ENCODE peak calls at places on chromosomes 6 and 20, in six cellular contexts. One of them, this sample, is unnamed.

GRCh38 chr20:58192567-58192966 is 35.9 kb downstream of the ANKRD60 start:
- DNase-seq in bronchial epithelial cell: no peak
- DNase-seq in thyroid gland: no peak
- DNase-seq in endothelial cell: peak; percentile 48
- DNase-seq in lower lobe of right lung: no peak
- DNase-seq in psoas muscle: no peak
- DNase-seq in this sample: peak; percentile 44

GRCh38 chr6:90197854-90198496 is 98.7 kb downstream of the BACH2 start:
- DNase-seq in bronchial epithelial cell: peak; percentile 80
- DNase-seq in thyroid gland: peak; percentile 43
- DNase-seq in endothelial cell: no peak
- DNase-seq in lower lobe of right lung: peak; percentile 60
- DNase-seq in psoas muscle: no peak
- DNase-seq in this sample: no peak

GRCh38 chr20:63183422-63184146 is 32.3 kb downstream of the YTHDF1 start:
- DNase-seq in bronchial epithelial cell: peak; percentile 15
- DNase-seq in thyroid gland: peak; percentile 59
- DNase-seq in endothelial cell: peak; percentile 71
- DNase-seq in lower lobe of right lung: peak; percentile 62
- DNase-seq in psoas muscle: no peak
- DNase-seq in this sample: peak; percentile 78

GRCh38 chr6:36104836-36105235 is 25.5 kb upstream of the MAPK13 start:
- DNase-seq in bronchial epithelial cell: no peak
- DNase-seq in thyroid gland: no peak
- DNase-seq in endothelial cell: no peak
- DNase-seq in lower lobe of right lung: no peak
- DNase-seq in psoas muscle: no peak
- DNase-seq in this sample: no peak

GRCh38 chr6:29652198-29652584 is 4.7 kb upstream of the MOG start:
- DNase-seq in bronchial epithelial cell: no peak
- DNase-seq in thyroid gland: no peak
- DNase-seq in endothelial cell: no peak
- DNase-seq in lower lobe of right lung: no peak
- DNase-seq in psoas muscle: no peak
- DNase-seq in this sample: no peak

GRCh38 chr6:160013987-160014868 is 45.3 kb downstream of the IGF2R start:
- DNase-seq in bronchial epithelial cell: no peak
- DNase-seq in thyroid gland: no peak
- DNase-seq in endothelial cell: no peak
- DNase-seq in lower lobe of right lung: no peak
- DNase-seq in psoas muscle: no peak
- DNase-seq in this sample: no peak

GRCh38 chr20:62059926-62060630 is 5.6 kb downstream of the TAF4 start:
- DNase-seq in bronchial epithelial cell: no peak
- DNase-seq in thyroid gland: no peak
- DNase-seq in endothelial cell: no peak
- DNase-seq in lower lobe of right lung: no peak
- DNase-seq in psoas muscle: no peak
- DNase-seq in this sample: no peak

GRCh38 chr6:2021713-2022125 is 223.7 kb downstream of the GMDS start:
- DNase-seq in bronchial epithelial cell: peak; percentile 89
- DNase-seq in thyroid gland: peak; percentile 30
- DNase-seq in endothelial cell: no peak
- DNase-seq in lower lobe of right lung: peak; percentile 61
- DNase-seq in psoas muscle: peak; percentile 71
- DNase-seq in this sample: no peak

GRCh38 chr6:26553739-26554668 is 15.8 kb downstream of the HMGN4 start:
- DNase-seq in bronchial epithelial cell: peak; percentile 88
- DNase-seq in thyroid gland: peak; percentile 76
- DNase-seq in endothelial cell: peak; percentile 79
- DNase-seq in lower lobe of right lung: peak; percentile 77
- DNase-seq in psoas muscle: peak; percentile 77
- DNase-seq in this sample: peak; percentile 73

GRCh38 chr6:13014551-13015378 is 298.2 kb downstream of the PHACTR1 start:
- DNase-seq in bronchial epithelial cell: no peak
- DNase-seq in thyroid gland: peak; percentile 70
- DNase-seq in endothelial cell: peak; percentile 16
- DNase-seq in lower lobe of right lung: peak; percentile 62
- DNase-seq in psoas muscle: no peak
- DNase-seq in this sample: peak; percentile 41

GRCh38 chr20:42179768-42180167 is 561.6 kb upstream of the CHD6 start:
- DNase-seq in bronchial epithelial cell: peak; percentile 6
- DNase-seq in thyroid gland: no peak
- DNase-seq in endothelial cell: no peak
- DNase-seq in lower lobe of right lung: no peak
- DNase-seq in psoas muscle: no peak
- DNase-seq in this sample: no peak

GRCh38 chr6:11025911-11026635 is 18.0 kb downstream of the ELOVL2 start:
- DNase-seq in bronchial epithelial cell: no peak
- DNase-seq in thyroid gland: no peak
- DNase-seq in endothelial cell: no peak
- DNase-seq in lower lobe of right lung: no peak
- DNase-seq in psoas muscle: no peak
- DNase-seq in this sample: no peak

GRCh38 chr6:7401103-7401502 is 11.5 kb downstream of the RIOK1 start:
- DNase-seq in bronchial epithelial cell: no peak
- DNase-seq in thyroid gland: no peak
- DNase-seq in endothelial cell: no peak
- DNase-seq in lower lobe of right lung: no peak
- DNase-seq in psoas muscle: no peak
- DNase-seq in this sample: no peak

GRCh38 chr6:149904661-149905370 is 6.9 kb upstream of the RAET1E start:
- DNase-seq in bronchial epithelial cell: no peak
- DNase-seq in thyroid gland: no peak
- DNase-seq in endothelial cell: no peak
- DNase-seq in lower lobe of right lung: no peak
- DNase-seq in psoas muscle: no peak
- DNase-seq in this sample: no peak

GRCh38 chr6:149905911-149906371 is 8.0 kb upstream of the RAET1E start:
- DNase-seq in bronchial epithelial cell: no peak
- DNase-seq in thyroid gland: no peak
- DNase-seq in endothelial cell: no peak
- DNase-seq in lower lobe of right lung: no peak
- DNase-seq in psoas muscle: no peak
- DNase-seq in this sample: no peak

GRCh38 chr6:149905371-149905910 is 7.5 kb upstream of the RAET1E start:
- DNase-seq in bronchial epithelial cell: no peak
- DNase-seq in thyroid gland: no peak
- DNase-seq in endothelial cell: no peak
- DNase-seq in lower lobe of right lung: no peak
- DNase-seq in psoas muscle: no peak
- DNase-seq in this sample: no peak

GRCh38 chr6:149906405-149906804 is 8.5 kb upstream of the RAET1E start:
- DNase-seq in bronchial epithelial cell: no peak
- DNase-seq in thyroid gland: no peak
- DNase-seq in endothelial cell: no peak
- DNase-seq in lower lobe of right lung: no peak
- DNase-seq in psoas muscle: no peak
- DNase-seq in this sample: no peak

DNA sequence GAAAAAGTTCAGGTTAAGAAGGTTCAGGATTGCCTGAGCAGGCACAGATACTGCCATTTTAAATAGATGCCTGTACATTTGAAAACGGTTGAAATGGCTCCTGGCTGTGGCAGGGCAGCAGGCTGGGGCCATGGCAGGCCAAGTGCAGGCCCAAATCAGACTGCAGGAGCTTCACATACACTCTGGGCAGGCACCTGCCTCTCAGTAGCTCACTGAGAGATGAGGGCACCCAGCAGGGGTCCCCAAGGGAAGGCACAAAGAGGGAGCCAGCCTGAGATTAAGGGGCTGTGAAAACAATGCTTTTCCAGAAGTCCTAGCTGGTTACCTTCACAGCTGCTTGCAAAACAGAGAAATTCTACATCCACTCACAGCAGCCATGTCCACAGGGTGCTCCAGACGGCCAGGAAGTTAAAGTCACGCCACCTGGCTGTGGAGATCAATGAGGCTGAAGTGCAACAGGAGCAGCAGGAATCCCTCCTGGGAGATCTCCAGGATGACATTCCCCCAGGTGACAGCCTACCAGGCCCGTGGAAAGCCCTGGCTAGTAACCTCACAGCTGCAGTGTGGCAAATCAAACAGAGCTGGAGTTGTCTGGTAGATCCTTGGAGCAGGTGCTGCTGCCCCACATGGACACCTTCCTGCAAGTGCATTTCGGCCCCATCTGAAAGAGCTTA is 6.2 kb upstream of the RAET1E start:
- DNase-seq in bronchial epithelial cell: no peak
- DNase-seq in thyroid gland: no peak
- DNase-seq in endothelial cell: no peak
- DNase-seq in lower lobe of right lung: no peak
- DNase-seq in psoas muscle: no peak
- DNase-seq in this sample: no peak
- TF ChIP-seq CTCF in bronchial epithelial cell: no peak
- TF ChIP-seq CTCF in thyroid gland: no peak
- TF ChIP-seq CTCF in endothelial cell: no peak
- TF ChIP-seq CTCF in lower lobe of right lung: no peak
- TF ChIP-seq CTCF in psoas muscle: no peak
- TF ChIP-seq CTCF in this sample: no peak

DNA sequence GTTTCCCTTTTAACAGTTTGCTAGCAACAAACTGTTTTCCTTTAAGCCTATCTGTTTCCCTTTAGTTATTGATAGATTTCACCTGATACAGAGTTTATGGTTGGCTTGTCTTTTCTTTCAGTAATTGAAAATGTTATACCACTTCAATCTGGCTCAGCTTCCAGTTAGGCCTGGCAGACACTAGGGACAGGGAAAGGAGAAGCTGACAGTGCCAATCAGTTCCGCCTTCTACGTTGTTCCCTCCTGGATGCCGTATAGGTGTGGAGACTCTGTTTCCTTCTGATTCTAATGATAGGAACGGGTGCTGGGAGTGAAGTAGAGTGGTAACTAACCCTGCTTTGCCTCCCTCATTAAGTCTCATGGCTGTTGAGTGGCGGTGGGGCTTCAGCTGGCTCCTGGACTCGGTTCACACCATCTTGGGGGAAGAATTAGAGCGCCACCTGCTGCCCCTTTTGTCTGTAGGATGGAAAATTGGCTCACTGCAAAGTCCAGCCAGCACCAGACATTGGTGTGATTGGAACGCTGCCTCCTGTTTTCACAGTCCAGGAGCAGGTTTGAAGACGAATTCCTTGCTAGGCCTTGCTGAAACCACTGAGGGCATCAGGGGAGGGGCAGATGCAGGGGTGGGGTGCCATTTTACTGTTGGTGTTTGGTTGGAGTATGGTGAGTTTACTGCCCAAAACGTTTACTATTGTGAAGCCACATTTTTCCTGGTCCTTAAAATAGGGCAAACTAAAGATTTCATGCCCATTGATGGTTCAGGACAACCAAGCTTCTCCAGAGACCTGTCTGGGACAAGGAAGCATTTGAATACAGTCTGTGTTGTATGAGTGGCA is 1729.5 kb downstream of the GRIK2 start:
- DNase-seq in bronchial epithelial cell: peak; percentile 15
- DNase-seq in thyroid gland: peak; percentile 75
- DNase-seq in endothelial cell: peak; percentile 85
- DNase-seq in lower lobe of right lung: peak; percentile 62
- DNase-seq in psoas muscle: no peak
- DNase-seq in this sample: peak; percentile 91
- TF ChIP-seq CTCF in bronchial epithelial cell: peak; percentile 66
- TF ChIP-seq CTCF in thyroid gland: no peak
- TF ChIP-seq CTCF in endothelial cell: peak; percentile 65
- TF ChIP-seq CTCF in lower lobe of right lung: peak; percentile 48
- TF ChIP-seq CTCF in psoas muscle: no peak
- TF ChIP-seq CTCF in this sample: peak; percentile 60

GRCh38 chr6:37693079-37693478 is 4.6 kb downstream of the MDGA1 start:
- DNase-seq in bronchial epithelial cell: no peak
- DNase-seq in thyroid gland: no peak
- DNase-seq in endothelial cell: no peak
- DNase-seq in lower lobe of right lung: no peak
- DNase-seq in psoas muscle: no peak
- DNase-seq in this sample: no peak
- TF ChIP-seq CTCF in bronchial epithelial cell: no peak
- TF ChIP-seq CTCF in thyroid gland: no peak
- TF ChIP-seq CTCF in endothelial cell: no peak
- TF ChIP-seq CTCF in lower lobe of right lung: no peak
- TF ChIP-seq CTCF in psoas muscle: no peak
- TF ChIP-seq CTCF in this sample: no peak

DNA sequence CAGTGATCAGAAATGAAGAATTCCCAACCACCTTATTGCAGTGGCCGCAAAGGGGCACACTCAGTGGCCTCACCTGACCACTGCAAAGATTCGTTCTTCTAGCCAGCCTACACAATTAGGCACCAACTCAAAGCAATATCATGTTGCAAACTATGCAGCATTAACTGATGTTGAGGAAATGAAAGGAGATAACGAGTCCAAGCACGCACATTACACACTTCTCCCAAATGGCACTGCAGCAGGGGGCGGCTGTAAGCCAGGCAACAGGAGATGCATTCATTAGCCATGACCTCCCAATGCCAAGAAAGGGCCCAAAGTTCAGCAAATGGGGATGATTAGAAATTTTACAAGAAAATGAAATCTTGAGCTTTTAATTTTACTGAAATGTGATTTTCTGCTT is 39.3 kb downstream of the ATXN1 start:
- DNase-seq in bronchial epithelial cell: peak; percentile 92
- DNase-seq in thyroid gland: no peak
- DNase-seq in endothelial cell: no peak
- DNase-seq in lower lobe of right lung: no peak
- DNase-seq in psoas muscle: no peak
- DNase-seq in this sample: no peak
- TF ChIP-seq CTCF in bronchial epithelial cell: no peak
- TF ChIP-seq CTCF in thyroid gland: no peak
- TF ChIP-seq CTCF in endothelial cell: no peak
- TF ChIP-seq CTCF in lower lobe of right lung: no peak
- TF ChIP-seq CTCF in psoas muscle: no peak
- TF ChIP-seq CTCF in this sample: no peak

GRCh38 chr20:38222231-38222922 is 38.2 kb downstream of the KIAA1755 start:
- DNase-seq in bronchial epithelial cell: peak; percentile 49
- DNase-seq in thyroid gland: peak; percentile 49
- DNase-seq in endothelial cell: peak; percentile 82
- DNase-seq in lower lobe of right lung: peak; percentile 65
- DNase-seq in psoas muscle: peak; percentile 61
- DNase-seq in this sample: peak; percentile 87

GRCh38 chr20:38221041-38221589 is 39.4 kb downstream of the KIAA1755 start:
- DNase-seq in bronchial epithelial cell: peak; percentile 34
- DNase-seq in thyroid gland: peak; percentile 58
- DNase-seq in endothelial cell: peak; percentile 94
- DNase-seq in lower lobe of right lung: peak; percentile 79
- DNase-seq in psoas muscle: peak; percentile 69
- DNase-seq in this sample: peak; percentile 95

GRCh38 chr20:38218566-38218885 is 42.0 kb downstream of the KIAA1755 start:
- DNase-seq in bronchial epithelial cell: no peak
- DNase-seq in thyroid gland: no peak
- DNase-seq in endothelial cell: no peak
- DNase-seq in lower lobe of right lung: no peak
- DNase-seq in psoas muscle: no peak
- DNase-seq in this sample: no peak

GRCh38 chr20:38219006-38219950 is 41.3 kb downstream of the KIAA1755 start:
- DNase-seq in bronchial epithelial cell: no peak
- DNase-seq in thyroid gland: no peak
- DNase-seq in endothelial cell: no peak
- DNase-seq in lower lobe of right lung: no peak
- DNase-seq in psoas muscle: no peak
- DNase-seq in this sample: no peak

GRCh38 chr20:38220587-38220986 is 39.9 kb downstream of the KIAA1755 start:
- DNase-seq in bronchial epithelial cell: no peak
- DNase-seq in thyroid gland: no peak
- DNase-seq in endothelial cell: no peak
- DNase-seq in lower lobe of right lung: no peak
- DNase-seq in psoas muscle: no peak
- DNase-seq in this sample: no peak
- TF ChIP-seq CTCF in bronchial epithelial cell: no peak
- TF ChIP-seq CTCF in thyroid gland: no peak
- TF ChIP-seq CTCF in endothelial cell: no peak
- TF ChIP-seq CTCF in lower lobe of right lung: no peak
- TF ChIP-seq CTCF in psoas muscle: no peak
- TF ChIP-seq CTCF in this sample: no peak